ENCODE peak calls at places on chromosomes 13 and 19, in seven cellular contexts. Y is GM23248, G is GM23338, I is Karpas-422, E is IMR-90, R is keratinocyte, V is DND-41. J is an unnamed sample.

GRCh38 chr13:99446242-99446641 is 55.0 kb upstream of the TM9SF2 start:
- DNase-seq in Y (no peak), G (peak; percentile 79), I (no peak), E (no peak), R (no peak), V (no peak), J (no peak)

GRCh38 chr19:35346193-35347052 is 1.3 kb upstream of the FFAR1 start:
- DNase-seq in Y (no peak), G (no peak), I (peak; percentile 76), E (no peak), R (no peak), V (peak; percentile 40), J (no peak)

GRCh38 chr13:106052200-106052767 is 483.2 kb downstream of the EFNB2 start:
- DNase-seq in Y (no peak), G (peak; percentile 3), I (no peak), E (peak; percentile 48), R (no peak), V (no peak), J (peak; percentile 31)

GRCh38 chr19:33737704-33738103 is 59.0 kb upstream of the KCTD15 start:
- DNase-seq in Y (no peak), G (no peak), I (no peak), E (no peak), R (no peak), V (no peak), J (no peak)

GRCh38 chr19:40803857-40804782 is 5.1 kb downstream of the EGLN2 start:
- DNase-seq in Y (no peak), G (peak; percentile 56), I (peak; percentile 91), E (no peak), R (no peak), V (no peak), J (no peak)

GRCh38 chr19:38670921-38671398 is 23.5 kb downstream of the ACTN4 start:
- DNase-seq in Y (peak; percentile 62), G (no peak), I (no peak), E (no peak), R (no peak), V (no peak), J (no peak)

GRCh38 chr19:35306473-35307246 is 14.7 kb downstream of the MAG start:
- DNase-seq in Y (no peak), G (peak; percentile 75), I (peak; percentile 81), E (no peak), R (no peak), V (peak; percentile 18), J (peak; percentile 48)

GRCh38 chr13:44437356-44438233 is 64.0 kb downstream of the SERP2 start:
- DNase-seq in Y (peak; percentile 64), G (peak; percentile 78), I (peak; percentile 85), E (peak; percentile 63), R (no peak), V (no peak), J (peak; percentile 47)

GRCh38 chr19:41872384-41872774 is 4.7 kb upstream of the CD79A start:
- DNase-seq in Y (no peak), G (no peak), I (peak; percentile 66), E (no peak), R (no peak), V (no peak), J (no peak)

GRCh38 chr19:41872775-41873647 is 4.1 kb upstream of the CD79A start:
- DNase-seq in Y (peak; percentile 71), G (peak; percentile 96), I (peak; percentile 92), E (peak; percentile 59), R (no peak), V (peak; percentile 72), J (peak; percentile 87)

GRCh38 chr19:41870401-41870873 is 6.6 kb upstream of the CD79A start:
- DNase-seq in Y (peak; percentile 79), G (no peak), I (no peak), E (peak; percentile 61), R (no peak), V (peak; percentile 26), J (no peak)

GRCh38 chr19:41869374-41869955 is 7.6 kb upstream of the CD79A start:
- DNase-seq in Y (no peak), G (no peak), I (no peak), E (no peak), R (no peak), V (peak; percentile 24), J (no peak)

GRCh38 chr19:41871573-41872383 is 5.3 kb upstream of the CD79A start:
- DNase-seq in Y (no peak), G (peak; percentile 35), I (peak; percentile 62), E (no peak), R (no peak), V (peak; percentile 94), J (no peak)
- H4K20me1 ChIP-seq in Y (peaks cover 13% of the 10 kb centered on the region), G (peaks cover 35% of the 10 kb centered on the region), I (peaks cover 11% of the 10 kb centered on the region), E (peaks cover 69% of the 10 kb centered on the region), R (peaks cover 47% of the 10 kb centered on the region), V (peaks cover 49% of the 10 kb centered on the region), J (peaks cover 66% of the 10 kb centered on the region)

GRCh38 chr13:96053003-96053703 is at the start of gene UGGT2:
- DNase-seq in Y (peak; percentile 98), G (peak; percentile 90), I (peak; percentile 96), E (peak; percentile 94), R (peak; percentile 57), V (no peak), J (peak; percentile 90)
- H2AFZ ChIP-seq in Y (peak within 1 kb of the TSS; percentile 98), G (peak within 1 kb of the TSS; percentile 96), I (peak within 1 kb of the TSS; percentile 100), E (peak within 1 kb of the TSS; percentile 99), R (peak within 1 kb of the TSS; percentile 98), V (no peak within 1 kb of the TSS), J (peak within 1 kb of the TSS; percentile 100)

DNA sequence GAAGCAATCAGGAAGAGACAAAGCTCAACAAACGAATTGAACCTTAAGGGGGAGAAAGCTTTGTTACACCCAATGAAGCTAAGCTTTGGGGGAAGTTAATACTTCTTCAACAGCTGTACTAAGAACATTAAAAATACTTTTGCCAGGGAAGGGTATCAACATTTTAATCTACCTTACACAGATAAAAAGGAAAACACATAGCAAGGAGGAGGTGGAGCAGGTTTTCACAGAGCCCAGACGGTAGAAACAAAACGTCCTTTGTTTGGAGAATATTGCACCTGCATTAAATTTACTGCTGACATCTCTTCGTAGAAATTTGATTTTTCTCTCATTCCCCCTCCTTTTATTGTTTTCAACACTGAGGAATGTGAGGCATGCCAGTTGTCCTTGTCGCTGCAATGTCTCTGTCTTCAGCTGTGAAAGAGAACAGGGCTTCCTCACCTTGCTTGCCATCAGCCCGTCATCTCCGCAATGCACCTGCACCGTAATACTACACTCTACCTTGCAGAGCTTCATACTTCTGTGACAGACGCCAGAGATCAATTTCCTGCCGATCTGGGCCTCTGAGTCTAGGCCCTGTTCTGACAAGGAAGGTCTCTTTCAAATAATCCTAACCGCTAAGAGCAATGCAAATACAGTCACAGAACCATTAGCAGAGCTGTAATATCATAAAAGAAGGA is 270.8 kb downstream of the SPRY2 start:
- DNase-seq in Y (no peak), G (peak; percentile 61), I (no peak), E (no peak), R (no peak), V (no peak), J (peak; percentile 4)
- H3K4me3 ChIP-seq in Y (no peak overlapping the region), G (no peak overlapping the region), I (no peak overlapping the region), E (no peak overlapping the region), R (no peak overlapping the region), V (no peak overlapping the region), J (no peak overlapping the region)

GRCh38 chr19:46124638-46125115 is at the start of gene IGFL3:
- DNase-seq in Y (peak; percentile 58), G (no peak), I (peak; percentile 61), E (peak; percentile 34), R (peak; percentile 88), V (no peak), J (no peak)
- H4K20me1 ChIP-seq in Y (no peaks in the 10 kb centered on the region), G (no peaks in the 10 kb centered on the region), I (no peaks in the 10 kb centered on the region), E (no peaks in the 10 kb centered on the region), R (no peaks in the 10 kb centered on the region), V (no peaks in the 10 kb centered on the region), J (no peaks in the 10 kb centered on the region)

GRCh38 chr13:25847145-25847544 is 204.7 kb downstream of the SHISA2 start:
- DNase-seq in Y (no peak), G (no peak), I (no peak), E (no peak), R (no peak), V (peak; percentile 55), J (no peak)

GRCh38 chr13:25846227-25846984 is 205.4 kb downstream of the SHISA2 start:
- DNase-seq in Y (no peak), G (no peak), I (no peak), E (no peak), R (no peak), V (no peak), J (no peak)

GRCh38 chr13:25844559-25845434 is 207.0 kb downstream of the SHISA2 start:
- DNase-seq in Y (no peak), G (no peak), I (no peak), E (no peak), R (no peak), V (no peak), J (no peak)

GRCh38 chr13:25848822-25849740 is 202.7 kb downstream of the SHISA2 start:
- DNase-seq in Y (no peak), G (peak; percentile 43), I (no peak), E (no peak), R (no peak), V (no peak), J (peak; percentile 17)

DNA sequence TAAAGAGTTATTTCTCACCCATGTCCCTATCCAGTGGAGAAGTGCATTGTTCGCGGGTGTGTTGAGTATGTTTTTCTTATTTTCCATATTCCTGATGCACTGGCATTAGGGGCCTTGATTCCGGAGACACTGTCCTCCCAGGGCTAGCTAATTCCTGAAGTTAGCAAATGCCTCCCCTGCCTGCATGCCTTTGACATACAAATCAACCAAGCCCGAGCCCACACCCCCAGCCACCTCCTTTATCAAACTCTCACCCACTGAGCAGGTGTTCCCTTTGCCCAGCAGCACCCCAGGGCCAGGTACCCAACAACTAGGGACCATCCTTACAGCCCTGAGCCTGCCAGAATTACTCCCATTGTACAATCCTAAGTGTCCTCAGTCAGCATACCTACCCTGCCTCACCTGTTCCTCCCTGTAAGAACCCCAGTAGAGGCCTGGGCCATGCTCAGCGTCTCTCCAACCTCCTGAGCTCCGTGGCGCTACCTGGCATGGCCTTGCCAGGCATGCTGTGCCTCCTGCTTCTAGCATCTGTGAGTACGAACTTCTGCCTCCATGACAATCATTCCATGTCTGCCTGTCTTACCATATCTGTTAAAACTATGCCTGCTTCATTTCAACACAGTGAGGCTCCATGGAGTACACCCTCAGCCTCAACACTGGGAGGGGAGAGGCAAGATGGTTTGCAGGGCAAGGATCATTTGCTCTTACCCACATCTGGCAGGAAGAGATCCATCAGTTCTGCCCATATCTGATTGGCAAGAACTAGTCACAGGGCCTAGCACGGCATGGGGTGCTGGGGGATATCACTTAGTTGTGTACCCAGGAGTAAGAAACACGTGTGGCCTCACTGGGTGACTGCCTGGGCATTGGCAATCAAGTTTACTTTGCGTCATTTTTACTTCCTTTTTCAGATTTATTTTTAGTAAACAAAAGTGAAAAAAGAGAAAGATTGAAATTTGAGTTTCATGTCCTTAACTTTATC is 203.9 kb downstream of the SHISA2 start:
- DNase-seq in Y (no peak), G (peak; percentile 26), I (no peak), E (no peak), R (no peak), V (peak; percentile 39), J (no peak)
- H2AFZ ChIP-seq in Y (no peak overlapping the region), G (peak overlapping the region; percentile 20), I (no peak overlapping the region), E (no peak overlapping the region), R (no peak overlapping the region), V (peak overlapping the region; percentile 55), J (peak overlapping the region; percentile 58)

J was measured in neural progenitor cell.